ENCODE peak calls at places on chromosomes 7 and 10, in five cellular contexts. G is GM23248, L is A549, U is neuronal stem cell, W is right cardiac atrium. R is an unnamed sample.

GRCh38 chr7:106717997-106718871 is 57.3 kb upstream of the CCDC71L start:
- DNase-seq in G (peak), L (peak), U (no peak), W (no peak), R (no peak)

GRCh38 chr10:21355591-21356011 is 169.9 kb downstream of the SKIDA1 start:
- DNase-seq in G (peak), L (no peak), U (no peak), W (no peak), R (no peak)

GRCh38 chr7:85529197-85529596 is 342.3 kb upstream of the SEMA3D start:
- DNase-seq in G (peak), L (no peak), U (no peak), W (no peak), R (no peak)

GRCh38 chr7:49893131-49893530 is 119.7 kb downstream of the VWC2 start:
- DNase-seq in G (no peak), L (no peak), U (no peak), W (no peak), R (no peak)

GRCh38 chr10:70458329-70459060 is 17.0 kb upstream of the NODAL start:
- DNase-seq in G (peak), L (no peak), U (peak), W (peak), R (peak)

GRCh38 chr10:117878626-117879025 is 168.1 kb downstream of the RAB11FIP2 start:
- DNase-seq in G (no peak), L (no peak), U (no peak), W (no peak), R (no peak)

GRCh38 chr7:46369933-46370654 is 449.0 kb upstream of the IGFBP3 start:
- DNase-seq in G (peak), L (no peak), U (no peak), W (no peak), R (no peak)

GRCh38 chr10:77974396-77975074 is 48.0 kb upstream of the DLG5 start:
- DNase-seq in G (peak), L (peak), U (peak), W (no peak), R (no peak)

GRCh38 chr10:91798736-91799579 is 732 bp downstream of the TNKS2 start:
- DNase-seq in G (peak), L (peak), U (no peak), W (no peak), R (peak)

GRCh38 chr10:80460399-80461207 is 6.5 kb downstream of the TSPAN14 start:
- DNase-seq in G (peak), L (no peak), U (no peak), W (peak), R (peak)

GRCh38 chr10:86707505-86707904 is 39.2 kb downstream of the LDB3 start:
- DNase-seq in G (no peak), L (no peak), U (no peak), W (no peak), R (no peak)
- H3K27ac ChIP-seq in G (no peak), L (no peak), U (no peak), W (no peak), R (no peak)

DNA sequence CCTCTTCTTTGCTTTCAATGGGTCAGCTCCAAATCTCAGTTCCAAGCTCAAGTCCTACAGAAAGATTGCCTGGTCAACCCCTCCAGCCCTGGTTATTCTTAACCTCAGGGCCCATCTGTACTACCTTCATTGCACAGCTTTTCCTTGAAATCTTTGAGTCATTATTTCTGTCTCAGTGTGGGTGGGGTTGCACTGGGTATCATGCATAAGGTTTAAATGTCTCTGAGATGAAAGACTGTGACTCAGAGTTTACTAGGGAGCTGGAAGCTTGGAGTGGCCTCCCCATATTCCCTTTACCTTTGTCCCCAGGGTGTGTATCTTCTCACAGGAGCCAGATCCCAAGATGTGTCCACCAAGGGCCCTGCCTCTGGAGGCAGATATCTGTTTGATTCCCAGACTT is 3.3 kb upstream of the OR6V1 start:
- DNase-seq in G (peak), L (no peak), U (no peak), W (no peak), R (no peak)
- H3K27ac ChIP-seq in G (no peak), L (no peak), U (no peak), W (no peak), R (no peak)

DNA sequence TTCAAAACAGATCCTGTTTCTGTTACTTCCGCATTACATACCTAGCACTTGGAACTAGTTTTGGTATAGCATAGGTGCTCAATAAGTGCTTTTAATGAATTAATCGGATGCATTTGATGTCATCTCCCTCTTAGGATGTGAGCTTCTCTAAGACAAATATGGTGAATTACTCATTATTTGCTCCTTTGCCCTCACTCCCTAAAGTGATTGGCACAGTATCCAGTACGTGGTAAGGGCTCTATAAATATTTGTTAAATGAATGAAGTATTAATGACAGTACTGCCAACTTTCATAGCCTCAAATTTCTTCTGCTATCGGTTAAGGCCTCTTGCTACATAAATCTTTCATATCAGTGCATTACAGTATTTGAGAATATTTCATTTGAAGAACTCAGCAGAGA is 75.9 kb upstream of the ARID5B start:
- DNase-seq in G (no peak), L (peak), U (no peak), W (no peak), R (no peak)
- H3K27ac ChIP-seq in G (no peak), L (no peak), U (no peak), W (no peak), R (no peak)

GRCh38 chr10:123865880-123866279 is 25.7 kb downstream of the CPXM2 start:
- DNase-seq in G (no peak), L (no peak), U (no peak), W (no peak), R (no peak)
- H3K27ac ChIP-seq in G (no peak), L (no peak), U (no peak), W (no peak), R (peak)

GRCh38 chr7:7329321-7329720 is 147.0 kb downstream of the C1GALT1 start:
- DNase-seq in G (no peak), L (no peak), U (no peak), W (no peak), R (peak)
- H3K27ac ChIP-seq in G (no peak), L (no peak), U (no peak), W (no peak), R (no peak)

GRCh38 chr7:148867571-148868377 is 16.3 kb downstream of the EZH2 start:
- DNase-seq in G (no peak), L (no peak), U (no peak), W (no peak), R (no peak)
- H3K27ac ChIP-seq in G (no peak), L (no peak), U (no peak), W (no peak), R (no peak)

GRCh38 chr7:48094861-48095293 is 5.8 kb downstream of the UPP1 start:
- DNase-seq in G (peak), L (no peak), U (no peak), W (no peak), R (no peak)
- H3K27ac ChIP-seq in G (peak), L (no peak), U (no peak), W (no peak), R (no peak)

DNA sequence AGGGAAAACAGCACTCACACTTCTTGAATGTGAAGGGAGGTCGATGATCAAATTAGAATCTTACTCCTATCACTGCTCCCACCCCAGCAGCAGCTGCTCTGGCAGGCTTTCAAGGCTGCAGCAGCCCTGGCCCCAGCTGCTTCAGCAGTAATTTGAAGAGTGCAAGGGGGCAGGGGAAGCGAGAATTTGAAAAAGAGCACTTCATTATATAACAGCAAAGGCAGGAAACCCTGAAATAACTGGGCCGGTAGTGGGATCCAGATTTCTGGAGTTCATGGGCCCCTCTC is 44.9 kb downstream of the MYPN start:
- DNase-seq in G (peak), L (peak), U (no peak), W (peak), R (no peak)
- H3K27ac ChIP-seq in G (peak), L (peak), U (no peak), W (peak), R (no peak)

DNA sequence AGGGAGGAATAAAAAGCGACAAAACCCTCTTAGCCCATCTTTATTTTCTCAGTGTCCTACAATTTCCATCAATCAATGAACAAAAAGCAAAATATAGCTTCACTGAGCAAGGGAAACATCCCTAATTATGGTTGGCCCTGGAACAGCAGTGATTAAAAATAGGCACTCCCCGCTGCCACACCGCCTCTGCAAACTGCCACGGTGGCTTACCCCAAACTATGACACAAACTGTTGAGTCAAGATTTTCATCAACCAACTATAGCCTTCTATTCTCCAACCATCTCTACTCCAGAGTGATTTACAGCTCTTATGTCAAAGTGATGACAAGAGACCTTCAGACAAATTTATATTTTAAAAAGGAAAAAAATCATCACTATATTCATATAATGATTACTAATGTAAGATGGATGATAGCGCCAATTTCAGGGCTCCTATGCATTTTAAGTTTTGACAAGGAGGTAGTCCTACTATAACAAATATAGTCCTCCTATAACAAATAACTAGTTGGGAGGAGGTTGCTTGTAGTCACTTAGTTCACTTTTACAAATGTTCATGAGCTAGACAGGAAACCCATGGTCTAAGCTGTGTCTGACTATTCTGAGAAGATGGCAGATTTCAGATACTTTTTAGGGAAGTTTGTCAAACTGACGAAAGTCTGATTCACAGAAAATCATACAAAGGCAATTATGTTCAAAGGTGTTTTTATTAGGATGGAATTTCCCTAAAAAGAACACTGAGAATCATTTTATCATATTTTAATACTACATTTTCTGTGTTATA is 26.3 kb downstream of the DENND11 start:
- DNase-seq in G (no peak), L (no peak), U (no peak), W (no peak), R (no peak)
- H3K27ac ChIP-seq in G (no peak), L (no peak), U (no peak), W (peak), R (no peak)